ENCODE peak calls at places on chromosome 22, in ten cellular contexts. One of them, this sample, is unnamed.

GRCh38 chr22:17554814-17555213 is 8.5 kb upstream of the SLC25A18 start:
- DNase-seq in astrocyte of the spinal cord: no peak
- DNase-seq in fibroblast of mammary gland: no peak
- DNase-seq in neural progenitor cell: no peak
- DNase-seq in endothelial cell: no peak
- DNase-seq in fibroblast of pulmonary artery: no peak
- DNase-seq in left ventricle myocardium inferior: no peak
- DNase-seq in tibial nerve: no peak
- DNase-seq in pancreas: no peak
- DNase-seq in CD4-positive, alpha-beta T cell: no peak
- DNase-seq in this sample: no peak

GRCh38 chr22:25348391-25348790 is 129.0 kb downstream of the CRYBB2 start:
- DNase-seq in fibroblast of pulmonary artery: no peak
- DNase-seq in astrocyte of the spinal cord: no peak
- DNase-seq in neural progenitor cell: no peak
- DNase-seq in pancreas: no peak
- DNase-seq in CD4-positive, alpha-beta T cell: no peak
- DNase-seq in fibroblast of mammary gland: no peak
- DNase-seq in left ventricle myocardium inferior: no peak
- DNase-seq in tibial nerve: no peak
- DNase-seq in endothelial cell: no peak
- DNase-seq in this sample: no peak

GRCh38 chr22:19122752-19123492 is 710 bp upstream of the DGCR2 start:
- DNase-seq in tibial nerve: no peak
- DNase-seq in astrocyte of the spinal cord: no peak
- DNase-seq in CD4-positive, alpha-beta T cell: no peak
- DNase-seq in pancreas: no peak
- DNase-seq in fibroblast of mammary gland: no peak
- DNase-seq in neural progenitor cell: no peak
- DNase-seq in endothelial cell: peak
- DNase-seq in left ventricle myocardium inferior: no peak
- DNase-seq in fibroblast of pulmonary artery: no peak
- DNase-seq in this sample: no peak

GRCh38 chr22:40759294-40759840 is 59.8 kb downstream of the SLC25A17 start:
- DNase-seq in astrocyte of the spinal cord: no peak
- DNase-seq in endothelial cell: no peak
- DNase-seq in neural progenitor cell: no peak
- DNase-seq in fibroblast of mammary gland: no peak
- DNase-seq in tibial nerve: no peak
- DNase-seq in left ventricle myocardium inferior: no peak
- DNase-seq in fibroblast of pulmonary artery: no peak
- DNase-seq in CD4-positive, alpha-beta T cell: no peak
- DNase-seq in pancreas: no peak
- DNase-seq in this sample: no peak

GRCh38 chr22:39179401-39179827 is 26.9 kb upstream of the CBX7 start:
- DNase-seq in CD4-positive, alpha-beta T cell: no peak
- DNase-seq in endothelial cell: no peak
- DNase-seq in pancreas: no peak
- DNase-seq in fibroblast of pulmonary artery: no peak
- DNase-seq in neural progenitor cell: peak
- DNase-seq in left ventricle myocardium inferior: no peak
- DNase-seq in fibroblast of mammary gland: no peak
- DNase-seq in astrocyte of the spinal cord: no peak
- DNase-seq in tibial nerve: no peak
- DNase-seq in this sample: no peak

GRCh38 chr22:43401661-43402060 is 10.2 kb upstream of the MPPED1 start:
- DNase-seq in fibroblast of mammary gland: no peak
- DNase-seq in astrocyte of the spinal cord: no peak
- DNase-seq in tibial nerve: no peak
- DNase-seq in neural progenitor cell: no peak
- DNase-seq in endothelial cell: no peak
- DNase-seq in CD4-positive, alpha-beta T cell: no peak
- DNase-seq in fibroblast of pulmonary artery: no peak
- DNase-seq in left ventricle myocardium inferior: no peak
- DNase-seq in pancreas: no peak
- DNase-seq in this sample: no peak

GRCh38 chr22:22877523-22878210 is 9.9 kb upstream of the IGLL5 start:
- DNase-seq in astrocyte of the spinal cord: peak
- DNase-seq in tibial nerve: no peak
- DNase-seq in endothelial cell: peak
- DNase-seq in CD4-positive, alpha-beta T cell: peak
- DNase-seq in pancreas: no peak
- DNase-seq in fibroblast of pulmonary artery: peak
- DNase-seq in neural progenitor cell: peak
- DNase-seq in fibroblast of mammary gland: peak
- DNase-seq in left ventricle myocardium inferior: peak
- DNase-seq in this sample: no peak

GRCh38 chr22:35661377-35661937 is 13.2 kb downstream of the APOL6 start:
- DNase-seq in CD4-positive, alpha-beta T cell: no peak
- DNase-seq in fibroblast of pulmonary artery: no peak
- DNase-seq in endothelial cell: no peak
- DNase-seq in pancreas: no peak
- DNase-seq in left ventricle myocardium inferior: no peak
- DNase-seq in astrocyte of the spinal cord: peak
- DNase-seq in tibial nerve: no peak
- DNase-seq in neural progenitor cell: no peak
- DNase-seq in fibroblast of mammary gland: no peak
- DNase-seq in this sample: no peak

GRCh38 chr22:17237031-17237668 is 17.9 kb upstream of the ADA2 start:
- DNase-seq in neural progenitor cell: no peak
- DNase-seq in fibroblast of pulmonary artery: no peak
- DNase-seq in astrocyte of the spinal cord: no peak
- DNase-seq in left ventricle myocardium inferior: no peak
- DNase-seq in tibial nerve: no peak
- DNase-seq in fibroblast of mammary gland: no peak
- DNase-seq in CD4-positive, alpha-beta T cell: peak
- DNase-seq in pancreas: no peak
- DNase-seq in endothelial cell: no peak
- DNase-seq in this sample: no peak

GRCh38 chr22:35589071-35589735 is 27.9 kb downstream of the MB start:
- DNase-seq in pancreas: no peak
- DNase-seq in neural progenitor cell: no peak
- DNase-seq in tibial nerve: no peak
- DNase-seq in fibroblast of mammary gland: peak
- DNase-seq in left ventricle myocardium inferior: no peak
- DNase-seq in CD4-positive, alpha-beta T cell: no peak
- DNase-seq in astrocyte of the spinal cord: peak
- DNase-seq in endothelial cell: no peak
- DNase-seq in fibroblast of pulmonary artery: peak
- DNase-seq in this sample: no peak

DNA sequence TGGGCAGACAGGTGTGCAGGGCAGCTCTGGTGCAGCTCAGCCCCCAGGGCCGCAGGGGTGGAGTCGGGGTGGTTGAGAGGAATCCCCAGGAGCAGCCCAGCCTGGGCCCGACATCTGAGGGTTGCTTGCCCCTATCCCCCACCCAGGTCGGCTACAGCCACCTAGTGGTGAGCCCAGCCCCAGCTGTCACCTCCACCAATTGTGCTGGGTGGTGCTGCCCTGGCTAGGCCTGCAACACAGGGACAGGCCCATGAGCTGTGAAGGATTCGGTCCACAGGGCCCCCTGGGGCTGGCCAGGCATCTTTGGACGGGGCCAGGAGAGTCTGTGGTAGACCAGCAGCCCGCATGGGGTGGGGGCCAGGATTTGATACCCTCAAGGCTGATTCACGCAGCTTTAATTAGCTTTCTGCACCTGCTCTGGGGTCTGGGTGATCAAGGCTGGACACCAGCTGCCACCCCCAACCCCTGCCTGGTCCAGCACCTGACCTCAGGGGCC is 29.5 kb downstream of the RTN4R start:
- DNase-seq in neural progenitor cell: peak
- DNase-seq in fibroblast of pulmonary artery: no peak
- DNase-seq in fibroblast of mammary gland: peak
- DNase-seq in pancreas: no peak
- DNase-seq in left ventricle myocardium inferior: no peak
- DNase-seq in tibial nerve: no peak
- DNase-seq in endothelial cell: peak
- DNase-seq in CD4-positive, alpha-beta T cell: no peak
- DNase-seq in astrocyte of the spinal cord: no peak
- DNase-seq in this sample: no peak
- TF ChIP-seq CTCF in neural progenitor cell: peak
- TF ChIP-seq CTCF in fibroblast of pulmonary artery: peak
- TF ChIP-seq CTCF in fibroblast of mammary gland: peak
- TF ChIP-seq CTCF in pancreas: peak
- TF ChIP-seq CTCF in left ventricle myocardium inferior: peak
- TF ChIP-seq CTCF in tibial nerve: peak
- TF ChIP-seq CTCF in endothelial cell: peak
- TF ChIP-seq CTCF in CD4-positive, alpha-beta T cell: peak
- TF ChIP-seq CTCF in astrocyte of the spinal cord: peak
- TF ChIP-seq CTCF in this sample: peak

GRCh38 chr22:34015642-34016041 is 95.4 kb upstream of the LARGE1 start:
- DNase-seq in tibial nerve: no peak
- DNase-seq in fibroblast of pulmonary artery: no peak
- DNase-seq in pancreas: no peak
- DNase-seq in left ventricle myocardium inferior: no peak
- DNase-seq in CD4-positive, alpha-beta T cell: no peak
- DNase-seq in endothelial cell: no peak
- DNase-seq in neural progenitor cell: no peak
- DNase-seq in fibroblast of mammary gland: no peak
- DNase-seq in astrocyte of the spinal cord: no peak
- DNase-seq in this sample: no peak

GRCh38 chr22:34019190-34019845 is 99.0 kb upstream of the LARGE1 start:
- DNase-seq in tibial nerve: no peak
- DNase-seq in neural progenitor cell: no peak
- DNase-seq in CD4-positive, alpha-beta T cell: no peak
- DNase-seq in pancreas: no peak
- DNase-seq in fibroblast of mammary gland: no peak
- DNase-seq in astrocyte of the spinal cord: no peak
- DNase-seq in left ventricle myocardium inferior: no peak
- DNase-seq in fibroblast of pulmonary artery: no peak
- DNase-seq in endothelial cell: no peak
- DNase-seq in this sample: no peak
- TF ChIP-seq CTCF in tibial nerve: no peak
- TF ChIP-seq CTCF in neural progenitor cell: no peak
- TF ChIP-seq CTCF in CD4-positive, alpha-beta T cell: no peak
- TF ChIP-seq CTCF in pancreas: no peak
- TF ChIP-seq CTCF in fibroblast of mammary gland: no peak
- TF ChIP-seq CTCF in astrocyte of the spinal cord: no peak
- TF ChIP-seq CTCF in left ventricle myocardium inferior: no peak
- TF ChIP-seq CTCF in fibroblast of pulmonary artery: no peak
- TF ChIP-seq CTCF in endothelial cell: no peak
- TF ChIP-seq CTCF in this sample: no peak

GRCh38 chr22:37485714-37486223 is 415 bp downstream of the MFNG start:
- DNase-seq in endothelial cell: no peak
- DNase-seq in neural progenitor cell: no peak
- DNase-seq in pancreas: peak
- DNase-seq in fibroblast of mammary gland: no peak
- DNase-seq in astrocyte of the spinal cord: no peak
- DNase-seq in tibial nerve: no peak
- DNase-seq in CD4-positive, alpha-beta T cell: peak
- DNase-seq in fibroblast of pulmonary artery: no peak
- DNase-seq in left ventricle myocardium inferior: no peak
- DNase-seq in this sample: no peak

GRCh38 chr22:37487129-37487528 is 945 bp upstream of the MFNG start:
- DNase-seq in neural progenitor cell: no peak
- DNase-seq in left ventricle myocardium inferior: no peak
- DNase-seq in fibroblast of pulmonary artery: no peak
- DNase-seq in endothelial cell: no peak
- DNase-seq in tibial nerve: no peak
- DNase-seq in CD4-positive, alpha-beta T cell: no peak
- DNase-seq in astrocyte of the spinal cord: no peak
- DNase-seq in fibroblast of mammary gland: no peak
- DNase-seq in pancreas: peak
- DNase-seq in this sample: no peak

GRCh38 chr22:37485006-37485713 is 1.0 kb downstream of the MFNG start:
- DNase-seq in neural progenitor cell: no peak
- DNase-seq in CD4-positive, alpha-beta T cell: peak
- DNase-seq in fibroblast of pulmonary artery: no peak
- DNase-seq in tibial nerve: no peak
- DNase-seq in pancreas: peak
- DNase-seq in fibroblast of mammary gland: no peak
- DNase-seq in endothelial cell: no peak
- DNase-seq in left ventricle myocardium inferior: no peak
- DNase-seq in astrocyte of the spinal cord: no peak
- DNase-seq in this sample: no peak

GRCh38 chr22:37487559-37487958 is 1.4 kb upstream of the MFNG start:
- DNase-seq in astrocyte of the spinal cord: no peak
- DNase-seq in tibial nerve: no peak
- DNase-seq in pancreas: no peak
- DNase-seq in endothelial cell: no peak
- DNase-seq in fibroblast of pulmonary artery: no peak
- DNase-seq in fibroblast of mammary gland: no peak
- DNase-seq in neural progenitor cell: no peak
- DNase-seq in CD4-positive, alpha-beta T cell: no peak
- DNase-seq in left ventricle myocardium inferior: no peak
- DNase-seq in this sample: no peak

GRCh38 chr22:37486224-37486845 is at the start of gene MFNG:
- DNase-seq in neural progenitor cell: peak
- DNase-seq in fibroblast of pulmonary artery: peak
- DNase-seq in CD4-positive, alpha-beta T cell: peak
- DNase-seq in pancreas: peak
- DNase-seq in endothelial cell: peak
- DNase-seq in left ventricle myocardium inferior: peak
- DNase-seq in tibial nerve: peak
- DNase-seq in astrocyte of the spinal cord: peak
- DNase-seq in fibroblast of mammary gland: no peak
- DNase-seq in this sample: peak
- TF ChIP-seq CTCF in neural progenitor cell: peak
- TF ChIP-seq CTCF in fibroblast of pulmonary artery: no peak
- TF ChIP-seq CTCF in CD4-positive, alpha-beta T cell: no peak
- TF ChIP-seq CTCF in pancreas: no peak
- TF ChIP-seq CTCF in endothelial cell: no peak
- TF ChIP-seq CTCF in left ventricle myocardium inferior: no peak
- TF ChIP-seq CTCF in tibial nerve: no peak
- TF ChIP-seq CTCF in astrocyte of the spinal cord: no peak
- TF ChIP-seq CTCF in fibroblast of mammary gland: no peak
- TF ChIP-seq CTCF in this sample: no peak

GRCh38 chr22:46995501-46996360 is 233.3 kb downstream of the TBC1D22A start:
- DNase-seq in CD4-positive, alpha-beta T cell: no peak
- DNase-seq in left ventricle myocardium inferior: no peak
- DNase-seq in pancreas: no peak
- DNase-seq in endothelial cell: no peak
- DNase-seq in astrocyte of the spinal cord: no peak
- DNase-seq in neural progenitor cell: no peak
- DNase-seq in tibial nerve: no peak
- DNase-seq in fibroblast of pulmonary artery: no peak
- DNase-seq in fibroblast of mammary gland: no peak
- DNase-seq in this sample: no peak
- TF ChIP-seq CTCF in CD4-positive, alpha-beta T cell: no peak
- TF ChIP-seq CTCF in left ventricle myocardium inferior: no peak
- TF ChIP-seq CTCF in pancreas: no peak
- TF ChIP-seq CTCF in endothelial cell: no peak
- TF ChIP-seq CTCF in astrocyte of the spinal cord: no peak
- TF ChIP-seq CTCF in neural progenitor cell: no peak
- TF ChIP-seq CTCF in tibial nerve: no peak
- TF ChIP-seq CTCF in fibroblast of pulmonary artery: no peak
- TF ChIP-seq CTCF in fibroblast of mammary gland: no peak
- TF ChIP-seq CTCF in this sample: no peak

This sample was measured in dorsolateral prefrontal cortex.